ENCODE peak calls at places on chromosomes 11 and 22, in seven cellular contexts. S is KBM-7; V is stimulated activated CD4-positive, alpha-beta T cell treated with anti-CD3 and anti-CD28 coated beads, Interleukin-4, amount 100 ng/mL, for 48 hours; M is A172; I is lower leg skin; B is IMR-90; D is activated T-helper 1 cell treated with anti-CD3 and anti-CD28 coated beads, Interleukin-2, amount 50 U/mL, for 16 hours. J is an unnamed sample.

GRCh38 chr11:105357146-105357545 is 217.6 kb upstream of the CARD18 start:
- DNase-seq in D (no peak), M (no peak), V (no peak), S (no peak), I (no peak), B (no peak), J (no peak)

GRCh38 chr22:37803636-37804371 is 3.9 kb upstream of the GCAT start:
- DNase-seq in V (no peak), M (no peak), B (no peak), I (no peak), D (no peak), S (no peak), J (peak)

GRCh38 chr11:119509969-119510401 is 87.0 kb upstream of the THY1 start:
- DNase-seq in M (peak), D (no peak), I (peak), V (peak), B (peak), S (peak), J (no peak)

GRCh38 chr11:17439316-17439782 is 37.3 kb downstream of the ABCC8 start:
- DNase-seq in B (no peak), D (no peak), V (no peak), M (no peak), S (no peak), I (no peak), J (peak)

GRCh38 chr11:15541079-15541478 is 426.4 kb downstream of the INSC start:
- DNase-seq in S (no peak), B (no peak), V (no peak), D (no peak), I (no peak), M (no peak), J (no peak)

GRCh38 chr11:94997437-94997836 is 23.9 kb downstream of the KDM4D start:
- DNase-seq in D (no peak), S (no peak), B (no peak), M (no peak), I (no peak), V (no peak), J (no peak)

GRCh38 chr11:44842219-44842618 is 108.5 kb downstream of the TP53I11 start:
- DNase-seq in V (no peak), D (no peak), B (peak), M (no peak), S (no peak), I (no peak), J (no peak)

GRCh38 chr11:67111261-67111660 is 7.8 kb upstream of the KDM2A start:
- DNase-seq in B (peak), M (no peak), I (no peak), S (no peak), V (no peak), D (no peak), J (no peak)

GRCh38 chr11:113572349-113572748 is 97.2 kb upstream of the DRD2 start:
- DNase-seq in D (no peak), M (no peak), V (no peak), S (no peak), I (no peak), B (no peak), J (no peak)

GRCh38 chr11:115502636-115503082 is 1.6 kb downstream of the CADM1 start:
- DNase-seq in M (no peak), D (no peak), V (no peak), B (no peak), S (no peak), I (no peak), J (peak)

GRCh38 chr11:57792060-57792541 is 30.5 kb downstream of the CTNND1 start:
- DNase-seq in S (peak), I (peak), V (peak), D (peak), B (peak), M (no peak), J (no peak)

GRCh38 chr22:50343541-50343935 is 411 bp downstream of the PPP6R2 start:
- DNase-seq in S (no peak), D (no peak), V (no peak), M (no peak), B (no peak), I (no peak), J (no peak)

GRCh38 chr11:73141309-73142127 is 600 bp downstream of the FCHSD2 start:
- DNase-seq in V (peak), D (peak), I (peak), S (peak), M (peak), B (peak), J (peak)

GRCh38 chr11:1052133-1053011 is 15.9 kb upstream of the MUC6 start:
- DNase-seq in S (no peak), I (no peak), B (no peak), V (no peak), M (no peak), D (no peak), J (no peak)

GRCh38 chr11:123235117-123235686 is 40.2 kb upstream of the CLMP start:
- DNase-seq in D (no peak), V (peak), I (no peak), M (no peak), S (peak), B (no peak), J (peak)

GRCh38 chr22:45688606-45689080 is 17.0 kb downstream of the ATXN10 start:
- DNase-seq in M (peak), I (no peak), V (no peak), D (no peak), B (peak), S (peak), J (no peak)

GRCh38 chr11:97000481-97000880 is 610.7 kb downstream of the JRKL start:
- DNase-seq in V (no peak), M (no peak), S (no peak), I (no peak), B (no peak), D (no peak), J (no peak)

GRCh38 chr22:42895541-42895981 is 38.5 kb upstream of the ARFGAP3 start:
- DNase-seq in M (no peak), B (no peak), S (no peak), I (no peak), V (no peak), D (no peak), J (no peak)

GRCh38 chr11:22787565-22788162 is 41.9 kb downstream of the SVIP start:
- DNase-seq in D (no peak), B (peak), M (peak), I (no peak), S (peak), V (no peak), J (peak)

GRCh38 chr11:12303431-12304149 is 73.8 kb upstream of the PARVA start:
- DNase-seq in B (no peak), V (no peak), S (no peak), I (no peak), D (no peak), M (no peak), J (no peak)

GRCh38 chr11:91820709-91821108 is 403.9 kb upstream of the FAT3 start:
- DNase-seq in V (no peak), M (no peak), S (no peak), D (no peak), B (no peak), I (no peak), J (no peak)

GRCh38 chr22:38051900-38052862 is 5.0 kb upstream of the PICK1 start:
- DNase-seq in D (peak), V (peak), I (peak), B (peak), M (peak), S (peak), J (peak)

GRCh38 chr11:1303196-1303821 is 6.1 kb downstream of the TOLLIP start:
- DNase-seq in S (peak), I (no peak), B (no peak), V (no peak), M (peak), D (no peak), J (no peak)

GRCh38 chr11:125496465-125496817 is 376 bp upstream of the FEZ1 start:
- DNase-seq in V (no peak), M (no peak), D (no peak), I (no peak), B (no peak), S (no peak), J (no peak)

GRCh38 chr11:66248903-66249302 is 19.5 kb upstream of the RAB1B start:
- DNase-seq in M (no peak), B (no peak), I (no peak), V (no peak), D (no peak), S (no peak), J (no peak)

GRCh38 chr11:63508009-63508408 is 2.1 kb downstream of the LGALS12 start:
- DNase-seq in I (no peak), M (peak), V (no peak), B (no peak), S (peak), D (no peak), J (peak)

GRCh38 chr11:71336176-71336995 is 84.0 kb upstream of the SHANK2 start:
- DNase-seq in B (no peak), V (no peak), D (no peak), I (no peak), M (no peak), S (no peak), J (no peak)

GRCh38 chr11:562046-562645 is 1.4 kb downstream of the RASSF7 start:
- DNase-seq in S (no peak), D (no peak), V (no peak), B (no peak), I (no peak), M (no peak), J (no peak)

GRCh38 chr11:44550123-44550522 is 15.3 kb upstream of the CD82 start:
- DNase-seq in S (peak), B (no peak), D (no peak), V (no peak), I (no peak), M (no peak), J (no peak)

GRCh38 chr22:46614070-46614931 is 5.9 kb upstream of the GRAMD4 start:
- DNase-seq in S (no peak), B (no peak), V (peak), I (no peak), M (no peak), D (peak), J (no peak)

GRCh38 chr11:9176136-9176535 is 84.7 kb upstream of the SCUBE2 start:
- DNase-seq in V (no peak), B (no peak), I (no peak), D (no peak), S (no peak), M (no peak), J (no peak)

GRCh38 chr11:70111269-70112016 is 33.3 kb downstream of the ANO1 start:
- DNase-seq in V (no peak), M (peak), B (peak), D (no peak), I (peak), S (peak), J (peak)

GRCh38 chr22:23804781-23805291 is 18.1 kb downstream of the SMARCB1 start:
- DNase-seq in S (no peak), V (no peak), B (no peak), M (no peak), D (no peak), I (no peak), J (no peak)

GRCh38 chr11:4546876-4547275 is 1.9 kb downstream of the OR52M1 start:
- DNase-seq in B (no peak), M (no peak), S (no peak), V (no peak), I (no peak), D (no peak), J (no peak)

GRCh38 chr11:7278314-7278917 is 26.7 kb downstream of the SYT9 start:
- DNase-seq in M (no peak), V (no peak), D (no peak), B (peak), I (no peak), S (peak), J (peak)

GRCh38 chr22:43185860-43186261 is 1.1 kb downstream of the TTLL12 start:
- DNase-seq in D (no peak), V (no peak), B (peak), I (peak), M (no peak), S (peak), J (peak)

GRCh38 chr11:60912851-60913550 is 957 bp upstream of the TMEM109 start:
- DNase-seq in S (no peak), B (no peak), I (no peak), V (no peak), D (no peak), M (no peak), J (no peak)

J was measured in NCI-H146.